ENCODE peak calls at places on chromosomes 12 and 14, in five cellular contexts. J is fibroblast of mammary gland, X is IMR-90, S is tibial nerve, V is GM13977. A is an unnamed sample.

GRCh38 chr14:24481622-24482324 is 26.3 kb downstream of the CMA1 start:
- DNase-seq in J (peak), X (peak), S (no peak), V (peak), A (peak)

GRCh38 chr14:78316058-78316457 is 145.9 kb downstream of the NRXN3 start:
- DNase-seq in J (no peak), X (no peak), S (no peak), V (no peak), A (no peak)

GRCh38 chr12:7161327-7161726 is 28.2 kb upstream of the PEX5 start:
- DNase-seq in J (no peak), X (no peak), S (no peak), V (peak), A (no peak)

GRCh38 chr14:93892505-93892839 is 34.7 kb upstream of the FAM181A start:
- DNase-seq in J (no peak), X (no peak), S (no peak), V (no peak), A (no peak)

GRCh38 chr14:19823765-19824164 is 20.2 kb downstream of the OR4N2 start:
- DNase-seq in J (peak), X (no peak), S (no peak), V (no peak), A (no peak)

GRCh38 chr12:127355061-127355820 is 911.7 kb upstream of the TMEM132C start:
- DNase-seq in J (peak), X (no peak), S (no peak), V (no peak), A (no peak)

GRCh38 chr12:120231316-120232011 is 30.6 kb upstream of the RPLP0 start:
- DNase-seq in J (peak), X (peak), S (no peak), V (no peak), A (no peak)

GRCh38 chr14:69399750-69400149 is 1.3 kb downstream of the SLC39A9 start:
- DNase-seq in J (no peak), X (no peak), S (no peak), V (no peak), A (no peak)

GRCh38 chr12:42474391-42474790 is 115.2 kb downstream of the PRICKLE1 start:
- DNase-seq in J (peak), X (peak), S (no peak), V (no peak), A (no peak)

GRCh38 chr14:105317546-105317945 is 3.0 kb downstream of the PACS2 start:
- DNase-seq in J (peak), X (peak), S (no peak), V (no peak), A (no peak)

GRCh38 chr14:97408937-97409860 is 612.0 kb downstream of the VRK1 start:
- DNase-seq in J (no peak), X (no peak), S (no peak), V (no peak), A (no peak)

GRCh38 chr12:93790472-93791152 is 113.4 kb downstream of the CRADD start:
- DNase-seq in J (peak), X (peak), S (no peak), V (no peak), A (no peak)

GRCh38 chr14:24607635-24608492 is 1.6 kb downstream of the GZMH start:
- DNase-seq in J (no peak), X (no peak), S (no peak), V (peak), A (no peak)

GRCh38 chr12:110304061-110304551 is 23.1 kb downstream of the ATP2A2 start:
- DNase-seq in J (peak), X (peak), S (no peak), V (no peak), A (no peak)

GRCh38 chr14:54002653-54003052 is 46.0 kb upstream of the BMP4 start:
- DNase-seq in J (peak), X (peak), S (no peak), V (no peak), A (no peak)

GRCh38 chr12:107468182-107468581 is 217.4 kb upstream of the PWP1 start:
- DNase-seq in J (no peak), X (peak), S (no peak), V (no peak), A (no peak)

GRCh38 chr14:76919431-76919810 is 93.2 kb downstream of the LRRC74A start:
- DNase-seq in J (no peak), X (no peak), S (no peak), V (no peak), A (no peak)

GRCh38 chr14:61644834-61645233 is 50.5 kb upstream of the HIF1A start:
- DNase-seq in J (no peak), X (peak), S (no peak), V (peak), A (no peak)

GRCh38 chr12:69523433-69524330 is 53.5 kb downstream of the FRS2 start:
- DNase-seq in J (no peak), X (no peak), S (no peak), V (no peak), A (no peak)

GRCh38 chr12:71755146-71755892 is 656 bp downstream of the RAB21 start:
- DNase-seq in J (peak), X (peak), S (peak), V (peak), A (peak)

GRCh38 chr12:47935196-47935595 is 28.2 kb upstream of the TMEM106C start:
- DNase-seq in J (peak), X (peak), S (peak), V (no peak), A (no peak)

GRCh38 chr12:120862664-120863063 is 41.5 kb downstream of the SPPL3 start:
- DNase-seq in J (no peak), X (no peak), S (no peak), V (no peak), A (no peak)

GRCh38 chr12:93773122-93773871 is 96.1 kb downstream of the CRADD start:
- DNase-seq in J (peak), X (peak), S (no peak), V (no peak), A (no peak)

GRCh38 chr12:114678028-114678427 is 5.9 kb downstream of the TBX3 start:
- DNase-seq in J (no peak), X (no peak), S (no peak), V (no peak), A (no peak)

GRCh38 chr14:41606249-41607118 is at the start of gene LRFN5:
- DNase-seq in J (peak), X (peak), S (no peak), V (peak), A (no peak)

GRCh38 chr14:106564058-106564643 is 1037.8 kb downstream of the TMEM121 start:
- DNase-seq in J (no peak), X (no peak), S (no peak), V (peak), A (peak)

GRCh38 chr12:109723311-109723791 is 9.7 kb downstream of the FAM222A start:
- DNase-seq in J (no peak), X (no peak), S (no peak), V (no peak), A (no peak)

GRCh38 chr14:77303417-77304156 is 17.1 kb downstream of the POMT2 start:
- DNase-seq in J (peak), X (peak), S (no peak), V (peak), A (no peak)

GRCh38 chr14:56390859-56391258 is 188.7 kb upstream of the TMEM260 start:
- DNase-seq in J (no peak), X (no peak), S (no peak), V (no peak), A (no peak)

GRCh38 chr12:63795944-63796343 is 16.2 kb downstream of the RXYLT1 start:
- DNase-seq in J (no peak), X (no peak), S (no peak), V (no peak), A (no peak)

GRCh38 chr12:113090740-113091139 is 34.2 kb downstream of the DTX1 start:
- DNase-seq in J (no peak), X (no peak), S (no peak), V (no peak), A (no peak)

GRCh38 chr14:63614964-63615363 is 26.7 kb downstream of the WDR89 start:
- DNase-seq in J (peak), X (peak), S (no peak), V (no peak), A (no peak)

GRCh38 chr12:5396541-5396940 is 35.4 kb upstream of the NTF3 start:
- DNase-seq in J (no peak), X (no peak), S (no peak), V (no peak), A (no peak)

GRCh38 chr14:97426776-97427175 is 629.6 kb downstream of the VRK1 start:
- DNase-seq in J (no peak), X (no peak), S (no peak), V (no peak), A (no peak)

GRCh38 chr14:75917322-75918251 is 64.2 kb downstream of the TGFB3 start:
- DNase-seq in J (no peak), X (no peak), S (no peak), V (no peak), A (no peak)

GRCh38 chr12:3920378-3921141 is 47.4 kb upstream of the PARP11 start:
- DNase-seq in J (no peak), X (no peak), S (no peak), V (no peak), A (no peak)

GRCh38 chr12:86914716-86915115 is 658.5 kb upstream of the MGAT4C start:
- DNase-seq in J (peak), X (peak), S (no peak), V (peak), A (no peak)

GRCh38 chr12:128543493-128543892 is 276.5 kb downstream of the TMEM132C start:
- DNase-seq in J (no peak), X (no peak), S (no peak), V (no peak), A (no peak)

GRCh38 chr12:129073157-129073915 is 220.1 kb downstream of the GLT1D1 start:
- DNase-seq in J (no peak), X (no peak), S (no peak), V (no peak), A (no peak)

GRCh38 chr12:30965613-30965985 is 39.1 kb downstream of the TSPAN11 start:
- DNase-seq in J (no peak), X (no peak), S (no peak), V (no peak), A (no peak)
- TF ChIP-seq CTCF in J (peak), X (peak), S (no peak), V (no peak), A (no peak)

DNA sequence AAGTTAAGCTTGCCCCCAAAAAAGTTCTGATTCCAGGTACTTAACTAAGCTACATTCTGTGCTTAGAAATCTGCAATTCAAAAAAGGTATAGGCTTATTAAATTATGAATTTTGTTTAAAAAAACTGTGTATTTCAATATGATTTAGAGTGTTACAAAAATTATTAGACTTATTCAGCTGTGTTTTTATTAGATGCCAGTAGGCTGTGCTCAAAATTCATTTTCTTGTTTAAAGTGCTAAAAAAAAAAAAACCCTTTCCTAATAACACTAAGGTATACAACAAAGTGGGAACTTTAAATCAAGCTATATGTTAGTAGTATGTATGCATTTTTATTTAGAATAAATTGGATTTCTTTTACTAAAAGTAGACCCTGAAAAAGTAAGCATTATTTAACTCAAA is 25.0 kb downstream of the LRRC9 start:
- DNase-seq in J (no peak), X (no peak), S (no peak), V (no peak), A (no peak)
- TF ChIP-seq CTCF in J (no peak), X (no peak), S (no peak), V (no peak), A (no peak)

DNA sequence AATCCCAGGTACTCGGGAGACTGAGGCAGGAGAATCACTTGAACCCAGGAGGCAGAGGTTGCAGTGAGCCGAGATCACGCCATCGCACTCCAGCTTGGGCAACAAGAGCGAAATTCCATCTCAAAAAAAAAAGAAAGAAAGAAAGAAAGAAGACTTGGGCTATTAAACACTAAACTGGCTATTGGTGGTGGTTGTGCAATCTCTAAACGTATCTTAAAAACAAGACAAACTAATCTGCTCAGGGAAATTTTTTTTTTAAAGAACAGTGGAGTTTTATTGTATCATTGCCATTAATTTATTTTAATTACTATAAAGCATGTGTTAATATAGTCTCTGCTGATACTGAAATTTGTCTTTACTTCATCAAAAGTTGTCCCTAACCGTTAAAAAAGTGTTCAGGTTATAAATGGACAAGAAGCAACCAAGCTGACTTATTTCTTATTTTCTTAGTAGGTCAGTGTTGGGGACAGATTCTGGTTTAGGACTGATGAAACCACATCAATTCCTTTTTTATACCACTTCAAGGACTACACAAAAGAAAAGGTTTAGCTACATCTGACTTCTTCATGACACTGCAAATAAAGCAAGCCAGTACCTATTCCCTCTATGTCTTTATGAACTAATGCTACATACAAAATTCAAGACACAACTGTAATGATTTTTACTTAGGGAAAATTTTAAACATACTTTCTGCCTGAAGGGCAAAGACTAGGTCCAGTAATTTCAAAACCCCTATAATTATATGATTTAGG is 68.7 kb upstream of the KRAS start:
- DNase-seq in J (no peak), X (no peak), S (no peak), V (no peak), A (no peak)
- TF ChIP-seq CTCF in J (no peak), X (no peak), S (no peak), V (no peak), A (no peak)

DNA sequence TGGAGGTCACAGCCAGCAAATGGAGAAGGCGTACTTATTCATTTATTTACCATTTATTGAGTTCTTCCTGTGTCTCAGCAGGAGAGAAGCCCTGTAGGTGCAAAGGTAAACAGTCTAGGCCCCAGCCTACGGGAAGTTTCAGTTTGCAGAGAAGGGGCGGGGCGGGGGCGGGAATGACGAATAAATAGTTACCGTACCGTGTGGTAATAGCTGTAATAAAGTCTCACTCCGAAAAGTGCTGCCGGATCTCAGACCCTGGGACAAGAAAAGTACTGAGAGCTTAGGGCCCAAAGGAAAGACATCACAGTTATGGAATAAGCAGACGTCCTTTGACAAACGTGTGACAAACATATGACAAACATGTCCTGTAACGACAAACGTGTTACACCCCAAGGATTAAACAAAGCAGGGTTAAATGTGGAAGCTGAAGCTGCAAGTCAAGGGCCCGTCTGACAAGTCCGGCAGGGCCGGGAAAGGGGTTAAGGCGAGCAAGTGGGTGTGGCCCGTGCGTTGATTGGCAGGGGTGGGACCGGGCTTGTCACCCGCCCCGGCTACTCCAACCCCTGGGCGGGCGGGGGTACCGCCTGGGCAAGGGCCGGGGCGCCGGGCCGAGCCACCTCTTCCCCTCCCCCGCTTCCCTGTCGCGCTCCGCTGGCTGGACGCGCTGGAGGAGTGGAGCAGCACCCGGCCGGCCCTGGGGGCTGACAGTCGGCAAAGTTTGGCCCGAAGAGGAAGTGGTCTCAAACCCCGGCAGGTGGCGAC is at the start of gene LRP10:
- DNase-seq in J (peak), X (peak), S (peak), V (peak), A (peak)
- TF ChIP-seq CTCF in J (no peak), X (peak), S (no peak), V (no peak), A (no peak)

GRCh38 chr14:21090194-21090939 is 8.1 kb downstream of the ZNF219 start:
- DNase-seq in J (no peak), X (no peak), S (no peak), V (no peak), A (no peak)
- TF ChIP-seq CTCF in J (peak), X (peak), S (peak), V (peak), A (no peak)

GRCh38 chr12:65945457-65945856 is 121.2 kb downstream of the HMGA2 start:
- DNase-seq in J (no peak), X (no peak), S (no peak), V (no peak), A (no peak)

GRCh38 chr12:65943388-65944137 is 119.3 kb downstream of the HMGA2 start:
- DNase-seq in J (peak), X (no peak), S (no peak), V (no peak), A (no peak)

GRCh38 chr12:65946419-65946818 is 122.1 kb downstream of the HMGA2 start:
- DNase-seq in J (no peak), X (no peak), S (no peak), V (no peak), A (no peak)

GRCh38 chr12:65946821-65947220 is 122.5 kb downstream of the HMGA2 start:
- DNase-seq in J (no peak), X (peak), S (no peak), V (no peak), A (no peak)

DNA sequence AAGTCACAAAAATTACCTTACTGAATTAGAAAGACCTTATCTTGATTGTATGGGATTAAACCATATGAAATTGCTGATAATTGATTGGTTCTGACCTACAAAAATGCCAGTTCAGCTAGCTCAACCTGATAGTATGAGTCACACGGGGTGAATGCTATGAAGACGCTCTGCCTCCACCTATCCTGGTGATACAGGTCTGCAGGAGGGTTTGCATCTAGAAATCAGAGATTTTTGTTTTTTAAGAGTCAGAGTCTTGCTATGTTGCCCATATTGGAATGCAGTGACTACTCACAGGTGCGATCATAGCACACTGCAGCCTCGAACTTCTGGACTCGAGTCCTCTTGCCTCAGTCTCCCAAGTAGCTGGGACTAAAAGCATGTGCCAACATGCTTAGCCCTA is 120.4 kb downstream of the HMGA2 start:
- DNase-seq in J (no peak), X (no peak), S (no peak), V (no peak), A (no peak)
- TF ChIP-seq CTCF in J (no peak), X (no peak), S (no peak), V (no peak), A (no peak)

A was measured in activated B cell treated with CpG ODN at 0.5 μM for 24 hours.